ENCODE peak calls at places on chromosomes 7 and 10, in six cellular contexts. B, Y, E, T, G and W are unnamed samples.

GRCh38 chr7:100127866-100128601 is 1.3 kb downstream of the MBLAC1 start:
- DNase-seq in G (no peak), Y (no peak), E (no peak), B (no peak), T (no peak), W (no peak)

GRCh38 chr10:30553625-30554442 is 75.7 kb downstream of the LYZL2 start:
- DNase-seq in T (no peak), Y (no peak), E (no peak), G (peak), B (peak), W (no peak)

GRCh38 chr10:103592186-103593021 is 98.9 kb downstream of the NEURL1 start:
- DNase-seq in B (no peak), E (no peak), G (peak), Y (no peak), T (no peak), W (no peak)

GRCh38 chr7:17206354-17206905 is 92.0 kb upstream of the AHR start:
- DNase-seq in T (no peak), B (no peak), Y (no peak), G (no peak), E (no peak), W (no peak)

GRCh38 chr10:44908071-44908709 is 2.9 kb upstream of the TMEM72 start:
- DNase-seq in G (peak), B (no peak), E (no peak), Y (no peak), T (peak), W (no peak)

GRCh38 chr10:96587255-96588059 is 645 bp upstream of the TM9SF3 start:
- DNase-seq in E (no peak), T (peak), Y (peak), B (no peak), G (peak), W (peak)

GRCh38 chr10:127345231-127345965 is 149.0 kb upstream of the INSYN2A start:
- DNase-seq in B (no peak), Y (no peak), E (no peak), G (no peak), T (no peak), W (no peak)

GRCh38 chr10:86953747-86954680 is 3.4 kb downstream of the MMRN2 start:
- DNase-seq in G (peak), T (no peak), E (no peak), Y (no peak), B (peak), W (no peak)

GRCh38 chr10:114499120-114499519 is 94.8 kb upstream of the AFAP1L2 start:
- DNase-seq in Y (no peak), E (no peak), G (no peak), B (no peak), T (no peak), W (no peak)

GRCh38 chr10:132547421-132547861 is 9.9 kb downstream of the INPP5A start:
- DNase-seq in B (peak), Y (no peak), T (no peak), E (no peak), G (no peak), W (no peak)

GRCh38 chr7:29019896-29020295 is 61.8 kb upstream of the TRIL start:
- DNase-seq in G (no peak), Y (no peak), T (no peak), E (no peak), B (peak), W (no peak)

GRCh38 chr10:90138844-90139243 is 437.5 kb downstream of the KIF20B start:
- DNase-seq in E (no peak), G (peak), Y (no peak), T (no peak), B (no peak), W (no peak)

GRCh38 chr7:134083766-134084487 is 43.2 kb upstream of the LRGUK start:
- DNase-seq in Y (no peak), T (no peak), B (no peak), E (no peak), G (peak), W (no peak)

GRCh38 chr7:49718755-49719154 is 54.7 kb upstream of the VWC2 start:
- DNase-seq in Y (peak), G (peak), E (no peak), B (no peak), T (no peak), W (no peak)

GRCh38 chr7:101817031-101817929 is at the start of gene CUX1:
- DNase-seq in E (no peak), G (no peak), Y (no peak), B (no peak), T (no peak), W (no peak)

GRCh38 chr7:45646996-45647411 is 72.8 kb downstream of the ADCY1 start:
- DNase-seq in B (no peak), T (no peak), Y (no peak), G (peak), E (no peak), W (no peak)

GRCh38 chr10:104028146-104028545 is 57.5 kb downstream of the COL17A1 start:
- DNase-seq in E (no peak), T (no peak), G (peak), Y (no peak), B (no peak), W (no peak)

GRCh38 chr10:1109795-1110673 is 53.8 kb downstream of the WDR37 start:
- DNase-seq in E (peak), G (peak), B (peak), Y (peak), T (peak), W (peak)

GRCh38 chr7:101133621-101134398 is 6.9 kb downstream of the SERPINE1 start:
- DNase-seq in G (peak), B (no peak), T (no peak), Y (no peak), E (no peak), W (no peak)

GRCh38 chr7:78164459-78164858 is 365.9 kb downstream of the PHTF2 start:
- DNase-seq in T (no peak), E (no peak), B (no peak), Y (no peak), G (no peak), W (no peak)

GRCh38 chr7:117809958-117810357 is 63.3 kb downstream of the CTTNBP2 start:
- DNase-seq in Y (no peak), T (no peak), E (no peak), B (no peak), G (no peak), W (no peak)

GRCh38 chr7:8284606-8285005 is 22.6 kb upstream of the ICA1 start:
- DNase-seq in E (no peak), Y (no peak), B (no peak), T (no peak), G (no peak), W (no peak)

GRCh38 chr10:43202657-43203490 is 64.0 kb downstream of the RASGEF1A start:
- DNase-seq in E (no peak), B (peak), Y (no peak), G (no peak), T (no peak), W (no peak)

GRCh38 chr7:51223505-51223904 is 93.1 kb downstream of the COBL start:
- DNase-seq in G (no peak), E (no peak), T (no peak), B (no peak), Y (no peak), W (no peak)

GRCh38 chr7:51226916-51227535 is 89.6 kb downstream of the COBL start:
- DNase-seq in B (no peak), E (no peak), G (no peak), T (no peak), Y (no peak), W (no peak)

GRCh38 chr7:51222916-51223315 is 93.7 kb downstream of the COBL start:
- DNase-seq in G (no peak), E (no peak), T (no peak), B (no peak), Y (no peak), W (no peak)

GRCh38 chr7:51226042-51226755 is 90.4 kb downstream of the COBL start:
- DNase-seq in T (no peak), Y (peak), E (no peak), B (no peak), G (peak), W (no peak)

DNA sequence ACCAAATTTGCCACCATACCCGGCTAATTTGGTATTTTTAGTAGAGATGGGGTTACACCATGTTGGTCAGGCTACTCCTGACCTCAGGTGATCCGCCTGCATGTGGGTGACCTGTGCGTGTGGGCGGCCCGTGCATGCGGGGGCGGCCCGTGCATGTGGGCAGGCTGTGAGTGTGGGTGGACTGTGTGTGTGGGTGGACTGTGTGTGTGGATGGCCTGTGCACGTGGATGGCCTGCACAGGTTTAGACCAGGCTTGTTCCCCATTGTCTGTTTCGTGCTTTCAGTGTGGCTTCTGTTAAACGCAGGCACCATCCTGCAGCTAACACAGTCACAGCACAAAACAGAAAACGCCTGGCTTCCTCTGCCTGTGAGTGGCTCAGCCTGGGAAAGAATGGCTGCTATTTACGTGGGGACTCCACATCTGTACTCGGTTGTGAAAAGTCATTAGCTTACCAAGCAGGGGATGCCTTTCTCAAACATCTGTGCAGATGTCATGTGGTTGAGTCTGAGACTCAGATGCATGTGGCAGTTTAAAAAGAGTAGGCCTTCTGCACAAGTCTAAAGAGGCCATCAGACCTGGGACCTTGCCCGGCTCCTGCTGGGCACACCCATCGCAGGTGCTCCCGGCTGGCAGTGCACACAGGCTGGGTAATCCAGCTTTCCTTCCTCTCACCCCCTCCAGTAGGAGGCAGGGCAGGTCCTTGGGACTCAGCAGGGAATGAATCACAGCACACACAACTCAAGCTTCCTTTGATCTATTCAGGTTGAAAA is 91.6 kb downstream of the COBL start:
- DNase-seq in T (no peak), Y (peak), B (no peak), E (no peak), G (peak), W (no peak)
- TF ChIP-seq CTCF in T (no peak), Y (peak), B (peak), E (no peak), G (no peak), W (peak)

DNA sequence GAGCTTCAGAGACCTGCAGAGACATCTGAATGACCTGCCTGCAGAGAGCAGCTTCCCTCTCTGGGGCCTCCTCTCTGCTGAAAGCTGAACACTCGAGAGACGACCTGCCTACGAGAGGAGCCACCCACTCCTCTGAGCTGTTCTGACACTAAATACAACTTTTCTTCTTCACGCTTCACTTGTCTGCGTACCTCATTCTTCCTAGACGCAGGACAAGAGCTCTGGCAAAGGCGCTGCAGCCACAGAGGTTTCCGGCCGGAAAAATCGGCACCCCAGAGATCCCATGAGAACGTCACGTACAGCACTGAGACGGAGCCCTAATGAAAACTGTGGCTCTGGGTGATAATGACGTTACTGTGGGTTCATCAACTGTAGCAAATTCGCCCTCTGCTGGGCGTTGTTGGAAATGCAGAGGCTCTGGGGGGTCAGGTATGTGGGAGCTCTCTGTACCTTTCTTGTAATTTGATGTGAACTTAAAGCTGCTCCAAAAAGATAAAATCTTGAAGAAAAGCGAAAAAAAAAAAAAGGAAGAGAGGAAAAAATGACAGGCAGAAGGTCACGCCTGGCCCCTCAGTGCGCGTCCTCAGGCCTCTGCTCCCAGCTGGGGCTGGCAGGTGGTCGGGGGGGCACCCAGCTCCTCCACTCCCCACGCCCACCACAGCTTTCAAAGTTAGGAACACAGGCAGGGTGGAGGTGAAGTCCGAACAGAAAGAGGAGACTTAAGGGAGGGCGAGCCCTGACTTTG is 120.7 kb downstream of the DYNC2I1 start:
- DNase-seq in E (peak), G (peak), T (peak), B (peak), Y (peak), W (peak)
- H3K4me3 ChIP-seq in E (peak), G (peak), T (peak), B (peak), Y (peak), W (no peak)

GRCh38 chr10:128530301-128530700 is 404.1 kb upstream of the MKI67 start:
- DNase-seq in E (no peak), T (no peak), B (no peak), Y (no peak), G (peak), W (no peak)
- TF ChIP-seq CTCF in E (peak), T (no peak), B (peak), Y (peak), G (peak), W (peak)

DNA sequence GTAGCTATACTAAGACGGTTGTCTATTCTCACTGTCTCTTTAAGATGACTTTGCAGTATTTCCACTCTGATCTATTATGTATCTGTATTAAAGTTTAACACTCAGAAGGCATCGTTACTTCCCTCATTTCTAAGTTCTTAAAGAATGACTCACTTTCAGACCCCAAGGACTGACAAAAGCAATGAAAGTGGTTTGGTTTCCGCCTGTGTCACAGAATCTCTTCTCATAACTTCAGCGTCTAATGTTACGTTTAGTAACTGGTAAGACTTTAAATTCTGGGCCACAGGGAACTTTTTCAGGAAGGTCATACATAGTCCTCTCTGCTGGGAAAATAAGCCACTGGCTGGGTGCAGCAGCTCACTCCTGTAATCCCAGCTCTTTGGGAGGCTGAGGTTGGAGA is 892.0 kb upstream of the AUTS2 start:
- DNase-seq in B (no peak), T (peak), E (no peak), Y (peak), G (peak), W (peak)
- H3K4me3 ChIP-seq in B (no peak), T (no peak), E (no peak), Y (no peak), G (no peak), W (no peak)